ENCODE peak calls at places on chromosomes 16 and 17, in five cellular contexts. K is stimulated activated naive CD8-positive, alpha-beta T cell treated with anti-CD3 and anti-CD28 coated beads, Interleukin-15, Interleukin-2, amounts not matched to agents 100 U/mL and 50 U/mL, for 24 hours; G is A549; F is left ventricle myocardium inferior; W is T-helper 2 cell. O is an unnamed sample.

GRCh38 chr17:81420769-81421462 is 25.7 kb downstream of the BAHCC1 start:
- DNase-seq in K (no peak), G (no peak), F (peak; percentile 56), W (no peak), O (peak; percentile 73)

GRCh38 chr16:12580809-12581208 is 222.9 kb downstream of the CPPED1 start:
- DNase-seq in K (peak; percentile 9), G (no peak), F (no peak), W (no peak), O (no peak)

GRCh38 chr17:15036238-15036637 is 228.9 kb downstream of the PMP22 start:
- DNase-seq in K (no peak), G (no peak), F (no peak), W (no peak), O (no peak)

GRCh38 chr17:40129498-40129897 is 7.7 kb downstream of the MSL1 start:
- DNase-seq in K (no peak), G (no peak), F (no peak), W (no peak), O (no peak)

GRCh38 chr17:63702223-63702577 is 2.3 kb upstream of the LIMD2 start:
- DNase-seq in K (peak; percentile 75), G (no peak), F (no peak), W (no peak), O (peak; percentile 59)

GRCh38 chr16:57525761-57526160 is 10.6 kb downstream of the CCDC102A start:
- DNase-seq in K (no peak), G (no peak), F (no peak), W (no peak), O (no peak)

GRCh38 chr17:68381076-68381900 is 76.0 kb downstream of the WIPI1 start:
- DNase-seq in K (peak; percentile 42), G (peak; percentile 84), F (no peak), W (no peak), O (peak; percentile 75)

GRCh38 chr16:81035975-81036750 is 521 bp downstream of the ATMIN start:
- DNase-seq in K (peak; percentile 48), G (peak; percentile 23), F (peak; percentile 20), W (peak; percentile 16), O (peak; percentile 65)

GRCh38 chr17:8057691-8058114 is 18.8 kb downstream of the ALOX15B start:
- DNase-seq in K (peak; percentile 43), G (peak; percentile 88), F (no peak), W (no peak), O (peak; percentile 47)

GRCh38 chr16:29820271-29820701 is at the start of gene MVP:
- DNase-seq in K (peak; percentile 59), G (peak; percentile 56), F (peak; percentile 67), W (no peak), O (peak; percentile 84)

GRCh38 chr16:12062343-12063003 is 85.9 kb downstream of the SNX29 start:
- DNase-seq in K (no peak), G (no peak), F (peak; percentile 75), W (no peak), O (peak; percentile 90)

GRCh38 chr16:56311208-56312027 is 113.9 kb downstream of the AMFR start:
- DNase-seq in K (no peak), G (no peak), F (no peak), W (no peak), O (no peak)

GRCh38 chr16:1152651-1153259 is at the start of gene CACNA1H:
- DNase-seq in K (peak; percentile 60), G (no peak), F (peak; percentile 34), W (peak; percentile 36), O (no peak)

GRCh38 chr17:40696651-40697072 is 6.9 kb downstream of the KRT24 start:
- DNase-seq in K (no peak), G (peak; percentile 13), F (no peak), W (no peak), O (no peak)

GRCh38 chr17:51144266-51145022 is 8.9 kb upstream of the NME1 start:
- DNase-seq in K (no peak), G (no peak), F (no peak), W (no peak), O (no peak)

GRCh38 chr17:50641339-50641725 is 6.7 kb downstream of the ABCC3 start:
- DNase-seq in K (no peak), G (no peak), F (no peak), W (no peak), O (no peak)

GRCh38 chr16:55944377-55944802 is 69.2 kb upstream of the CES5A start:
- DNase-seq in K (peak; percentile 52), G (peak; percentile 46), F (peak; percentile 61), W (no peak), O (peak; percentile 54)

GRCh38 chr16:68717684-68718083 is 19.4 kb upstream of the CDH1 start:
- DNase-seq in K (no peak), G (no peak), F (no peak), W (no peak), O (no peak)

GRCh38 chr17:75490953-75491649 is 24.2 kb downstream of the CASKIN2 start:
- DNase-seq in K (no peak), G (no peak), F (no peak), W (no peak), O (no peak)

GRCh38 chr17:48127371-48128051 is 19.9 kb downstream of the SNX11 start:
- DNase-seq in K (no peak), G (peak; percentile 61), F (no peak), W (no peak), O (no peak)

GRCh38 chr17:69574257-69575197 is 160.0 kb downstream of the MAP2K6 start:
- DNase-seq in K (no peak), G (peak; percentile 67), F (no peak), W (no peak), O (no peak)

GRCh38 chr16:71214771-71215381 is 15.6 kb downstream of the HYDIN start:
- DNase-seq in K (no peak), G (peak; percentile 14), F (no peak), W (no peak), O (no peak)

GRCh38 chr16:25151996-25152395 is 40.5 kb downstream of the LCMT1 start:
- DNase-seq in K (no peak), G (no peak), F (no peak), W (no peak), O (no peak)

GRCh38 chr17:69870751-69871199 is 204.2 kb upstream of the KCNJ16 start:
- DNase-seq in K (no peak), G (no peak), F (no peak), W (no peak), O (no peak)

GRCh38 chr17:50421308-50422031 is 4.5 kb upstream of the ACSF2 start:
- DNase-seq in K (no peak), G (no peak), F (no peak), W (no peak), O (no peak)

O was measured in lower lobe of right lung.